ENCODE peak calls at places on chromosomes 4 and X, in nine cellular contexts. O is IMR-90; A is small intestine; W is naive thymus-derived CD4-positive, alpha-beta T cell; D is breast epithelium; C is heart right ventricle; Z is uterus; Q is stomach; F is prostate gland. S is an unnamed sample.

GRCh38 chr4:2797545-2798305 is 4.8 kb downstream of the SH3BP2 start:
- DNase-seq in W (peak), F (peak), A (peak), O (no peak), Q (peak), Z (no peak), D (peak), C (no peak), S (no peak)

GRCh38 chrX:1093112-1093511 is 119.3 kb downstream of the CRLF2 start:
- DNase-seq in Q (no peak), O (no peak), C (no peak), W (no peak), F (no peak), Z (no peak), A (no peak), D (peak), S (no peak)

GRCh38 chrX:101530944-101531343 is 19.4 kb upstream of the ARMCX1 start:
- DNase-seq in W (no peak), O (no peak), C (no peak), F (no peak), Q (no peak), Z (no peak), A (no peak), D (no peak), S (no peak)

GRCh38 chrX:110410598-110410997 is 52.0 kb downstream of the RTL9 start:
- DNase-seq in D (no peak), A (no peak), W (no peak), F (no peak), Q (no peak), Z (no peak), O (no peak), C (no peak), S (no peak)

GRCh38 chrX:150664290-150664689 is 28.9 kb upstream of the MTMR1 start:
- DNase-seq in C (peak), W (no peak), Q (peak), A (no peak), O (no peak), D (no peak), F (peak), Z (no peak), S (no peak)

GRCh38 chrX:45022144-45022543 is 149.2 kb downstream of the KDM6A start:
- DNase-seq in Q (no peak), D (no peak), F (no peak), Z (no peak), W (no peak), O (no peak), A (no peak), C (no peak), S (no peak)

GRCh38 chrX:74104356-74105065 is 199.5 kb upstream of the ZCCHC13 start:
- DNase-seq in Q (no peak), D (no peak), O (peak), C (no peak), A (no peak), Z (no peak), W (no peak), F (no peak), S (no peak)

GRCh38 chr4:101346312-101346561 is 1.1 kb downstream of the PPP3CA start:
- DNase-seq in A (no peak), Q (no peak), D (no peak), Z (no peak), W (peak), O (no peak), C (peak), F (peak), S (no peak)

GRCh38 chrX:55026143-55026542 is 4.6 kb downstream of the ALAS2 start:
- DNase-seq in Z (no peak), O (peak), D (no peak), W (no peak), F (no peak), Q (no peak), C (no peak), A (no peak), S (no peak)

GRCh38 chr4:80006935-80007744 is 65.9 kb downstream of the ANTXR2 start:
- DNase-seq in D (no peak), Q (no peak), A (peak), Z (no peak), F (peak), W (no peak), O (peak), C (no peak), S (no peak)

GRCh38 chr4:59314637-59315036 is 1885.5 kb upstream of the ADGRL3 start:
- DNase-seq in Q (no peak), F (no peak), W (no peak), O (no peak), C (no peak), D (no peak), A (no peak), Z (no peak), S (no peak)

GRCh38 chrX:153828723-153829548 is 1.4 kb downstream of the PDZD4 start:
- DNase-seq in Z (peak), Q (no peak), C (no peak), O (no peak), W (no peak), F (no peak), D (no peak), A (no peak), S (no peak)

GRCh38 chrX:70878925-70879324 is 29.6 kb downstream of the TEX11 start:
- DNase-seq in D (no peak), Z (no peak), O (no peak), Q (no peak), A (no peak), F (no peak), W (no peak), C (no peak), S (no peak)

GRCh38 chr4:69823481-69824186 is 36.3 kb downstream of the SULT1E1 start:
- DNase-seq in C (no peak), Q (peak), Z (no peak), D (no peak), W (no peak), F (no peak), A (peak), O (peak), S (no peak)

GRCh38 chrX:150459168-150459567 is 96.1 kb downstream of the MAMLD1 start:
- DNase-seq in O (no peak), F (no peak), Q (no peak), D (no peak), C (no peak), A (no peak), Z (no peak), W (no peak), S (no peak)

GRCh38 chrX:15311119-15311518 is 4.3 kb downstream of the ASB11 start:
- DNase-seq in C (no peak), A (no peak), Q (no peak), D (no peak), O (no peak), W (no peak), F (no peak), Z (no peak), S (no peak)

GRCh38 chr4:2141762-2142520 is 82.8 kb downstream of the NAT8L start:
- DNase-seq in Z (no peak), A (no peak), O (no peak), D (no peak), W (no peak), C (no peak), F (no peak), Q (no peak), S (no peak)

GRCh38 chrX:115591420-115591819 is 30.4 kb downstream of the PLS3 start:
- DNase-seq in C (no peak), Z (no peak), W (no peak), D (no peak), O (no peak), F (no peak), Q (no peak), A (no peak), S (no peak)

GRCh38 chr4:172962564-172963353 is 205.9 kb upstream of the GALNT7 start:
- DNase-seq in Q (peak), F (peak), D (no peak), O (peak), A (peak), Z (peak), C (no peak), W (no peak), S (no peak)

GRCh38 chr4:159983080-159983479 is 880.2 kb downstream of the RAPGEF2 start:
- DNase-seq in C (no peak), D (no peak), Q (no peak), W (no peak), A (no peak), O (no peak), F (no peak), Z (no peak), S (no peak)

DNA sequence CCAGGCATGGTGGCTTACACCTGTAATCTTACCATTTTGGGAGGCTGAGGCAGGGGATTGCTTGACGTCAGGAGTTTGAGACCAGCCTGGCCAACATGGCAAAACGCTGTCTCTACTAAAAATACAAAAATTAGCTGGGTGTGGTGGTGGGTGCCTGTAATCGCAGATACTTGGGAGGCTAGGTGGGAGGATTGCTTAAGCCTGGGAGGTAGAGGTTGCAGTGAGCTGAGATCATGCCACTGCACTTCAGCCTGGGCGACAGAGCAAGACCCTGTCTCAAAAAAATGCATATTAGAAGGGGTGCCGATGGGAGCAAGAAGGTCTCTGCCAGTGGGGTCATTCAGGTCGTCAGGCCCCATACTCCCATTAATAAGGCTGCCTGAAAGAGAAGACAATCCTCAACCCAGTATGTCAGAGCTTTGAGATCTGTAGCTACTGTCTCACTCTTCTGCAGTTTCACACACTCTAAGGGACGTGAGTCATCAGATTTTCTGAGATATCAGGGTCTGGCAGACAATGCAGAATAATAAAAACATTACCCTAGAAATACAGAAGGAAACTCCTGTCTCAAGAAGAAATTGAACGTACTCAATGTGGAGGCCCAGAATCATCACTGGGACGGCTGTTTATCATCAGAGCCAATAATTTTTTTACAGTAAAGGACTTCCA is 176.7 kb upstream of the FAT1 start:
- DNase-seq in F (no peak), C (no peak), Z (no peak), Q (no peak), D (no peak), A (peak), O (peak), W (no peak), S (no peak)
- H3K27ac ChIP-seq in F (no peak), C (no peak), Z (no peak), Q (no peak), D (no peak), A (no peak), O (no peak), W (no peak), S (no peak)

DNA sequence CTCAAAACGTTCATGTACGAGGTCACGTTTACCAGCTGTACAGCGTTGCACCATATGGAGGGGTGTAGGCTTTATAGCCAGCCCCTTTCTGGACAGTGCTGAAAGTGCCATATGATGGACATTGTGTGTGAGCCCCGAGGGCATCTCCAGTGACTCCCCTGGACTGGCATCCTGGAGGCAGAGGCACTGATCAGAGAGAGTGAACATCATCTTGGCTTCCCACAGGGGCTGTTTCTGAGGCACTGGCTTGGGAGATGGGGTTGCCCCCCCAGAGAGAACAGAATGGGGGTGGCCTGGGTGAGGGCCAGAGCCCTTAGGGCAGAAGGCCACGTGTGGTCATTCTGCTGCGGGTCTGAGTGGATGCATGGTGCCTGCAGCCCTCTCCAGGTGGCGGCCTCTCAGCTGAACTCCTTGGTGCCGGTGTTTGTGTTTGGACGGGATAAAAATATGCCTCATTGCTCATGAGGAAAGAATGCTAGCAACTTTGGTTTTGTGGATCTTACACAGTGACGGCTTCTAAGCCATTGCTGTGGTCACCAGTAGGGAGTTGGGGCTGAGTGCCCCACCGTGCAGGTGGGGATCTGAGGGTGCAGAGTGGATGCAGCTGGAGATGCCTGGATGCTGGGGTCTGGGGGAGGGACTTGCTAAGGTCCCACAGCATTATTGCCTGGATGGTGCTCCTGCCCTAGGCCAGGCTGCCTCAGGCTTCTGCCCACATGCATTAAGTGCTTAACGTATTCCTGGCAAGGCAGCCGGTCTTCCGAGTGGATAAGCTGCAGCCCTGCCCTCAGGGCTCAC is 3.4 kb downstream of the WFS1 start:
- DNase-seq in O (peak), Z (no peak), W (no peak), Q (no peak), C (peak), F (no peak), D (no peak), A (no peak), S (no peak)
- H3K27ac ChIP-seq in O (peak), Z (peak), W (no peak), Q (peak), C (peak), F (peak), D (peak), A (peak), S (peak)

GRCh38 chr4:7799723-7800122 is 139.9 kb downstream of the AFAP1 start:
- DNase-seq in C (no peak), Q (no peak), O (no peak), Z (no peak), D (no peak), A (no peak), F (no peak), W (no peak), S (no peak)

GRCh38 chr4:7800410-7800809 is 139.3 kb downstream of the AFAP1 start:
- DNase-seq in Z (no peak), A (no peak), W (no peak), Q (no peak), O (no peak), F (no peak), D (no peak), C (no peak), S (no peak)

GRCh38 chr4:7799306-7799705 is 140.4 kb downstream of the AFAP1 start:
- DNase-seq in W (no peak), Z (no peak), O (no peak), Q (no peak), F (no peak), A (no peak), D (no peak), C (no peak), S (no peak)

GRCh38 chr4:7797330-7797729 is 142.3 kb downstream of the AFAP1 start:
- DNase-seq in A (no peak), O (no peak), Z (no peak), C (no peak), W (no peak), Q (no peak), F (no peak), D (no peak), S (no peak)

DNA sequence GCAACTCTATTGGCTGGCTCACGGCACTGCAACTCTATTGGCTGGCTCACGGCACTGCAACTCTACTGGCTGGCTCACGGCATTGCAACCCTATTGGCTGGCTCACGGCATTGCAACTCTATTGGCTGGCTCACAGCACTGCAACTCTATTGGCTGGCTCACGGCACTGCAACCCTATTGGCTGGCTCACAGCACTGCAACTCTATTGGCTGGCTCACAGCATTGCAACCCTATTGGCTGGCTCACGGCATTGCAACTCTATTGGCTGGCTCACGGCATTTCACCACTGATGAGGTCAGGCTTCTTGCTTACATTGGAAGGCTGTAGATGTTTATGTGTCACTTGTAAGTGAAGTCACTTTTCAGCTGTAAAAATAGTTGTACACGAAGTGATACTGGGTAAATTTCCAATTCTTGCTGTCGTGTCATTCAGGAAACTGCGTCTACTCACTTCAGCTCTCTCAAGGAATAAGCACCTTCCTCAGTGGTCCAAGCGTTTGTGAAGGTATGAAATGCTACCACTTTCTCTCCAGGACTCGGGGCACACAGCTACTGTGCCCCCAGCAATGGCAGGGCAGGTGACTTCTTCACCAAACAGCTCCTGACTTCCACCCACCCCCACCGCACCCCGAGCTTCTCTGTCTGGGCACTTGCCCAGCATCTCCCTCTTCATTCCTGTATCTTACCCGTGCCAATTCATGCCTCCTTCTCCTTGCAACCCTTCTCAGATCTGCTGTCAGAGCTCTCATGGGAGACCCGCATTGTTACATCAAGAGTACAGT is 141.3 kb downstream of the AFAP1 start:
- DNase-seq in Q (no peak), A (no peak), C (no peak), W (no peak), Z (no peak), F (no peak), D (no peak), O (peak), S (no peak)
- H3K27ac ChIP-seq in Q (no peak), A (no peak), C (no peak), W (no peak), Z (no peak), F (no peak), D (no peak), O (no peak), S (no peak)

DNA sequence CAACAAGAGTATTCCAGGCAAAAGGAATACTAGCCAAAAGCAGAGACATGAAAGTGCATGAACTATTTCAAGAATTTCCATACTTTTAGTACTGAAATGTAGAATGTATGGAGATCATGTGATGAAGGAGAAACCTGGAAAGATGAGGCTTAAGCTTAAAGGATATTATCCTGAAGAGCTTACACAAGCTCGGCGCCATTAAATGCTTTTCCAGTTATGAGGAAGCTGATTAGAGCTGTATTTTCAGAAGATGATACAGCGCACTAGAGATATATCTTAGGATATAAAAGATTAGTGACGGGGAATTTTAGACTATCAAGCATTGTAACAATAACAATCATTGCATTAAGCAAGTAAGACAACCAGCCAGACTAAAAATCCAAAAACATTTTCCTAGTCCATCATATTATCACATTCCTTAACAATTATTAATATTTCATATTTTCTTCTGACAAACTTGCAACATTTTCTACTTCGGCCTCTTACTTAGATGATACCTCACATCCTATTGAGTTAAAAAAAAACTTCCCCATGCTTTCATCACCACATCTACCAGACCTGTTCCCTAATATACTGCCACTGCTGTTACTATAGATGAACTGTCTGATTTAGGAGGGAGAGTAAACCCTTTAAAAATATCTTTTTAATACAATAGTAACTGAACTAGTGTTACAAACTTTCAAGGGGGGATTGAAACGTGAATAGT is 1.3 kb downstream of the FAM200B start:
- DNase-seq in Z (no peak), A (peak), C (no peak), W (no peak), D (no peak), O (peak), Q (no peak), F (no peak), S (no peak)
- H3K27ac ChIP-seq in Z (peak), A (no peak), C (peak), W (peak), D (peak), O (peak), Q (peak), F (no peak), S (no peak)

GRCh38 chrX:8919801-8920200 is 114.1 kb downstream of the FAM9B start:
- DNase-seq in O (no peak), D (no peak), A (no peak), C (no peak), Q (no peak), W (no peak), F (no peak), Z (no peak), S (no peak)

GRCh38 chrX:8914636-8915035 is 113.5 kb upstream of the FAM9A start:
- DNase-seq in O (no peak), F (no peak), W (no peak), D (no peak), Q (no peak), C (no peak), A (no peak), Z (no peak), S (no peak)

GRCh38 chrX:8921615-8922014 is 112.3 kb downstream of the FAM9B start:
- DNase-seq in Z (no peak), C (no peak), F (no peak), D (no peak), A (no peak), O (no peak), Q (no peak), W (no peak), S (no peak)

GRCh38 chrX:8913665-8914409 is 112.7 kb upstream of the FAM9A start:
- DNase-seq in F (no peak), Z (peak), W (no peak), A (no peak), Q (no peak), D (no peak), O (peak), C (peak), S (no peak)

GRCh38 chrX:8916697-8917096 is 115.5 kb upstream of the FAM9A start:
- DNase-seq in A (no peak), F (no peak), Z (no peak), Q (no peak), O (no peak), C (no peak), D (no peak), W (no peak), S (no peak)
- H3K27ac ChIP-seq in A (no peak), F (no peak), Z (no peak), Q (no peak), O (no peak), C (no peak), D (no peak), W (no peak), S (no peak)

DNA sequence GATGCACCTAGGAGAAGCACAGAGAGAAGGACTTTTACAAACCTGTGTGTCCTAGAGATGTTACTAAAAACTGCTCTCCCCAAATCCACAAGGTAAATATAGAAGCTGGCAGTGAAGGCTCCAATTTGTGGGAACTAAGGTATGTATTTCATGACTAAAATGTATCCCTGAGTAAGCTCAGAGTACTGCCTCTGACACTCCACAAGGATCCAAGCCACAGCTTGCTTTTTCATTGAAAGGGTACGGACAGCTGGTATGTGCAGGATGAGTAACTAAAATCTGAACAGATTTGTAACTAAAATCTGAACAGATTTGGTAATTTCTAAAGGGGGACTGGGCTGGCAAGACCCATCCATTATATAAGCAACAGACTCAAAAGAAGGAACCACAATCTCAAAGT is 187.6 kb downstream of the DCLK2 start:
- DNase-seq in A (no peak), D (no peak), W (no peak), Q (no peak), O (no peak), C (no peak), F (no peak), Z (no peak), S (no peak)
- H3K27ac ChIP-seq in A (no peak), D (no peak), W (no peak), Q (no peak), O (no peak), C (no peak), F (no peak), Z (no peak), S (no peak)